ENCODE peak calls at places on chromosomes 7 and 10, in six cellular contexts. D, B, Z, W, S and M are unnamed samples.

GRCh38 chr10:22022257-22023051 is 18.9 kb upstream of the DNAJC1 start:
- DNase-seq in S (peak), W (no peak), B (peak), D (no peak), Z (no peak), M (peak)

GRCh38 chr10:79160191-79160590 is 91.4 kb downstream of the ZMIZ1 start:
- DNase-seq in S (no peak), D (no peak), B (no peak), Z (no peak), W (no peak), M (no peak)

GRCh38 chr7:43141091-43141490 is 28.6 kb downstream of the HECW1 start:
- DNase-seq in S (no peak), B (no peak), W (no peak), Z (no peak), D (no peak), M (no peak)

GRCh38 chr10:96358851-96359540 is at the start of gene OPALIN:
- DNase-seq in B (no peak), D (no peak), S (no peak), W (no peak), Z (no peak), M (no peak)

GRCh38 chr7:114426824-114427223 is 12.2 kb downstream of the FOXP2 start:
- DNase-seq in S (no peak), B (no peak), W (no peak), Z (no peak), D (no peak), M (peak)

GRCh38 chr7:31096198-31096881 is 44.2 kb downstream of the ADCYAP1R1 start:
- DNase-seq in S (no peak), B (no peak), Z (no peak), D (no peak), W (no peak), M (no peak)

GRCh38 chr10:83553366-83553765 is 585.9 kb upstream of the GHITM start:
- DNase-seq in Z (no peak), S (no peak), B (no peak), W (no peak), D (no peak), M (no peak)

GRCh38 chr7:39951156-39951942 is 1.3 kb downstream of the CDK13 start:
- DNase-seq in D (no peak), Z (peak), W (no peak), B (peak), S (peak), M (peak)

GRCh38 chr7:111159426-111159825 is 68.5 kb downstream of the LRRN3 start:
- DNase-seq in S (no peak), Z (no peak), D (no peak), B (no peak), W (no peak), M (no peak)

GRCh38 chr7:105806592-105807266 is 69.7 kb downstream of the ATXN7L1 start:
- DNase-seq in S (peak), B (peak), Z (peak), D (no peak), W (no peak), M (no peak)